ENCODE peak calls at places on chromosomes 3 and 15, in four cellular contexts. One of them, this sample, is unnamed.

GRCh38 chr15:83365370-83365938 is 81.0 kb upstream of the BNC1 start:
- DNase-seq in PC-9: no peak
- DNase-seq in adipocyte: peak
- DNase-seq in EL: peak
- DNase-seq in this sample: no peak

GRCh38 chr3:89654031-89654430 is 546.6 kb downstream of the EPHA3 start:
- DNase-seq in PC-9: no peak
- DNase-seq in adipocyte: no peak
- DNase-seq in EL: no peak
- DNase-seq in this sample: no peak

GRCh38 chr3:143121240-143122088 is 1.9 kb downstream of the CHST2 start:
- DNase-seq in PC-9: no peak
- DNase-seq in adipocyte: peak
- DNase-seq in EL: peak
- DNase-seq in this sample: no peak

GRCh38 chr3:128079823-128080222 is 27.6 kb downstream of the SEC61A1 start:
- DNase-seq in PC-9: no peak
- DNase-seq in adipocyte: no peak
- DNase-seq in EL: no peak
- DNase-seq in this sample: no peak

GRCh38 chr3:181948286-181948685 is 236.6 kb downstream of the SOX2 start:
- DNase-seq in PC-9: no peak
- DNase-seq in adipocyte: no peak
- DNase-seq in EL: no peak
- DNase-seq in this sample: no peak

GRCh38 chr15:74664028-74664616 is 31.7 kb downstream of the EDC3 start:
- DNase-seq in PC-9: no peak
- DNase-seq in adipocyte: peak
- DNase-seq in EL: peak
- DNase-seq in this sample: no peak

GRCh38 chr15:101124731-101125558 is 126.9 kb downstream of the CHSY1 start:
- DNase-seq in PC-9: no peak
- DNase-seq in adipocyte: peak
- DNase-seq in EL: peak
- DNase-seq in this sample: no peak

GRCh38 chr15:52112203-52112750 is 298 bp downstream of the BCL2L10 start:
- DNase-seq in PC-9: no peak
- DNase-seq in adipocyte: peak
- DNase-seq in EL: peak
- DNase-seq in this sample: no peak

GRCh38 chr15:32898991-32899613 is 181.3 kb downstream of the GREM1 start:
- DNase-seq in PC-9: no peak
- DNase-seq in adipocyte: no peak
- DNase-seq in EL: no peak
- DNase-seq in this sample: no peak

GRCh38 chr15:75727031-75727531 is 14.4 kb upstream of the CSPG4 start:
- DNase-seq in PC-9: no peak
- DNase-seq in adipocyte: no peak
- DNase-seq in EL: no peak
- DNase-seq in this sample: no peak

GRCh38 chr3:125148016-125148812 is 64.3 kb downstream of the SLC12A8 start:
- DNase-seq in PC-9: no peak
- DNase-seq in adipocyte: no peak
- DNase-seq in EL: no peak
- DNase-seq in this sample: no peak

This sample was measured in DMS79 treated with DMSO at 0.1 percent for 48 hours.